ENCODE peak calls at places on chromosome 16, in eight cellular contexts. M, Q, X, I, D, A, E and L are unnamed samples.

GRCh38 chr16:20774703-20775362 is 11.0 kb downstream of the ACSM3 start:
- DNase-seq in M (peak; percentile 75), Q (no peak), X (peak; percentile 19), I (peak; percentile 78), D (no peak), A (no peak), E (no peak), L (peak; percentile 78)

GRCh38 chr16:88437367-88437964 is 15.6 kb upstream of the ZFPM1 start:
- DNase-seq in M (peak; percentile 65), Q (peak; percentile 26), X (peak; percentile 29), I (peak; percentile 67), D (peak; percentile 90), A (peak; percentile 54), E (peak; percentile 67), L (peak; percentile 48)

GRCh38 chr16:19380316-19380715 is 37.4 kb upstream of the TMC5 start:
- DNase-seq in M (peak; percentile 31), Q (no peak), X (no peak), I (no peak), D (no peak), A (no peak), E (no peak), L (no peak)

GRCh38 chr16:15972046-15972868 is 22.8 kb downstream of the ABCC1 start:
- DNase-seq in M (no peak), Q (no peak), X (no peak), I (no peak), D (no peak), A (no peak), E (no peak), L (no peak)

GRCh38 chr16:50718061-50718760 is 23.7 kb upstream of the CYLD start:
- DNase-seq in M (no peak), Q (no peak), X (no peak), I (no peak), D (no peak), A (no peak), E (no peak), L (no peak)

GRCh38 chr16:83954577-83955016 is 1.6 kb downstream of the OSGIN1 start:
- DNase-seq in M (no peak), Q (no peak), X (no peak), I (peak; percentile 71), D (no peak), A (no peak), E (no peak), L (peak; percentile 80)

GRCh38 chr16:79336437-79337229 is 263.9 kb downstream of the MAF start:
- DNase-seq in M (no peak), Q (no peak), X (no peak), I (no peak), D (no peak), A (no peak), E (no peak), L (no peak)

GRCh38 chr16:2475413-2476344 is 752 bp downstream of the TBC1D24 start:
- DNase-seq in M (peak; percentile 34), Q (no peak), X (no peak), I (no peak), D (no peak), A (no peak), E (no peak), L (peak; percentile 67)

GRCh38 chr16:7513429-7513828 is 180.8 kb downstream of the RBFOX1 start:
- DNase-seq in M (no peak), Q (no peak), X (no peak), I (no peak), D (no peak), A (no peak), E (no peak), L (no peak)

GRCh38 chr16:71373073-71373472 is 14.6 kb downstream of the CALB2 start:
- DNase-seq in M (no peak), Q (no peak), X (no peak), I (no peak), D (no peak), A (no peak), E (no peak), L (no peak)

GRCh38 chr16:10740845-10741208 is 2.8 kb upstream of the NUBP1 start:
- DNase-seq in M (no peak), Q (no peak), X (no peak), I (no peak), D (no peak), A (no peak), E (no peak), L (no peak)

GRCh38 chr16:52498640-52499039 is 48.3 kb downstream of the TOX3 start:
- DNase-seq in M (no peak), Q (no peak), X (no peak), I (peak; percentile 68), D (no peak), A (no peak), E (peak; percentile 11), L (no peak)

GRCh38 chr16:48542020-48542473 is 67.9 kb downstream of the N4BP1 start:
- DNase-seq in M (no peak), Q (peak; percentile 67), X (no peak), I (peak; percentile 57), D (peak; percentile 83), A (no peak), E (peak; percentile 74), L (no peak)

GRCh38 chr16:86363057-86363490 is 147.3 kb upstream of the FOXF1 start:
- DNase-seq in M (no peak), Q (no peak), X (no peak), I (no peak), D (no peak), A (no peak), E (no peak), L (no peak)

GRCh38 chr16:11990672-11991390 is 14.3 kb downstream of the SNX29 start:
- DNase-seq in M (no peak), Q (no peak), X (no peak), I (no peak), D (no peak), A (no peak), E (no peak), L (no peak)

GRCh38 chr16:85046957-85047866 is 19.6 kb downstream of the KIAA0513 start:
- DNase-seq in M (peak; percentile 41), Q (no peak), X (no peak), I (peak; percentile 85), D (no peak), A (no peak), E (no peak), L (peak; percentile 69)

GRCh38 chr16:49628148-49628547 is 227.8 kb downstream of the ZNF423 start:
- DNase-seq in M (no peak), Q (no peak), X (no peak), I (no peak), D (no peak), A (no peak), E (no peak), L (no peak)